ENCODE peak calls at places on chromosomes 12 and 14, in six cellular contexts. One of them, this sample, is unnamed.

GRCh38 chr14:104664107-104664506 is 25.3 kb upstream of the INF2 start:
- DNase-seq in gastrocnemius medialis: no peak
- DNase-seq in upper lobe of right lung: no peak
- DNase-seq in fibroblast of villous mesenchyme: no peak
- DNase-seq in CD8-positive, alpha-beta T cell: no peak
- DNase-seq in brain microvascular endothelial cell: no peak
- DNase-seq in this sample: no peak

GRCh38 chr12:58640314-58640713 is 280.0 kb downstream of the LRIG3 start:
- DNase-seq in gastrocnemius medialis: no peak
- DNase-seq in upper lobe of right lung: no peak
- DNase-seq in fibroblast of villous mesenchyme: peak
- DNase-seq in CD8-positive, alpha-beta T cell: no peak
- DNase-seq in brain microvascular endothelial cell: peak
- DNase-seq in this sample: no peak

GRCh38 chr12:18723752-18724151 is 14.1 kb downstream of the PLCZ1 start:
- DNase-seq in gastrocnemius medialis: no peak
- DNase-seq in upper lobe of right lung: no peak
- DNase-seq in fibroblast of villous mesenchyme: peak
- DNase-seq in CD8-positive, alpha-beta T cell: no peak
- DNase-seq in brain microvascular endothelial cell: peak
- DNase-seq in this sample: no peak

GRCh38 chr12:52779914-52780313 is 2.8 kb upstream of the KRT76 start:
- DNase-seq in gastrocnemius medialis: no peak
- DNase-seq in upper lobe of right lung: no peak
- DNase-seq in fibroblast of villous mesenchyme: no peak
- DNase-seq in CD8-positive, alpha-beta T cell: no peak
- DNase-seq in brain microvascular endothelial cell: no peak
- DNase-seq in this sample: no peak

GRCh38 chr12:91988076-91988475 is 157.6 kb downstream of the BTG1 start:
- DNase-seq in gastrocnemius medialis: no peak
- DNase-seq in upper lobe of right lung: no peak
- DNase-seq in fibroblast of villous mesenchyme: no peak
- DNase-seq in CD8-positive, alpha-beta T cell: no peak
- DNase-seq in brain microvascular endothelial cell: no peak
- DNase-seq in this sample: no peak

GRCh38 chr14:78997811-78998210 is 827.6 kb downstream of the NRXN3 start:
- DNase-seq in gastrocnemius medialis: no peak
- DNase-seq in upper lobe of right lung: no peak
- DNase-seq in fibroblast of villous mesenchyme: peak
- DNase-seq in CD8-positive, alpha-beta T cell: no peak
- DNase-seq in brain microvascular endothelial cell: peak
- DNase-seq in this sample: no peak

GRCh38 chr12:121905746-121906145 is 12.6 kb upstream of the CFAP251 start:
- DNase-seq in gastrocnemius medialis: no peak
- DNase-seq in upper lobe of right lung: no peak
- DNase-seq in fibroblast of villous mesenchyme: peak
- DNase-seq in CD8-positive, alpha-beta T cell: no peak
- DNase-seq in brain microvascular endothelial cell: no peak
- DNase-seq in this sample: no peak

GRCh38 chr14:68722186-68722585 is 70.7 kb downstream of the ZFP36L1 start:
- DNase-seq in gastrocnemius medialis: no peak
- DNase-seq in upper lobe of right lung: no peak
- DNase-seq in fibroblast of villous mesenchyme: peak
- DNase-seq in CD8-positive, alpha-beta T cell: no peak
- DNase-seq in brain microvascular endothelial cell: no peak
- DNase-seq in this sample: no peak

GRCh38 chr14:24086193-24086955 is 7.7 kb upstream of the PCK2 start:
- DNase-seq in gastrocnemius medialis: no peak
- DNase-seq in upper lobe of right lung: no peak
- DNase-seq in fibroblast of villous mesenchyme: no peak
- DNase-seq in CD8-positive, alpha-beta T cell: no peak
- DNase-seq in brain microvascular endothelial cell: no peak
- DNase-seq in this sample: no peak

GRCh38 chr14:104820669-104821228 is 19.8 kb downstream of the ZBTB42 start:
- DNase-seq in gastrocnemius medialis: no peak
- DNase-seq in upper lobe of right lung: peak
- DNase-seq in fibroblast of villous mesenchyme: peak
- DNase-seq in CD8-positive, alpha-beta T cell: no peak
- DNase-seq in brain microvascular endothelial cell: peak
- DNase-seq in this sample: peak

GRCh38 chr14:31265701-31266398 is 58.3 kb upstream of the HECTD1 start:
- DNase-seq in gastrocnemius medialis: no peak
- DNase-seq in upper lobe of right lung: no peak
- DNase-seq in fibroblast of villous mesenchyme: no peak
- DNase-seq in CD8-positive, alpha-beta T cell: no peak
- DNase-seq in brain microvascular endothelial cell: no peak
- DNase-seq in this sample: no peak

GRCh38 chr12:75087656-75088055 is 122.0 kb downstream of the KCNC2 start:
- DNase-seq in gastrocnemius medialis: no peak
- DNase-seq in upper lobe of right lung: no peak
- DNase-seq in fibroblast of villous mesenchyme: no peak
- DNase-seq in CD8-positive, alpha-beta T cell: no peak
- DNase-seq in brain microvascular endothelial cell: no peak
- DNase-seq in this sample: peak
- TF ChIP-seq CTCF in gastrocnemius medialis: no peak
- TF ChIP-seq CTCF in upper lobe of right lung: peak
- TF ChIP-seq CTCF in fibroblast of villous mesenchyme: no peak
- TF ChIP-seq CTCF in CD8-positive, alpha-beta T cell: no peak
- TF ChIP-seq CTCF in brain microvascular endothelial cell: peak
- TF ChIP-seq CTCF in this sample: no peak

DNA sequence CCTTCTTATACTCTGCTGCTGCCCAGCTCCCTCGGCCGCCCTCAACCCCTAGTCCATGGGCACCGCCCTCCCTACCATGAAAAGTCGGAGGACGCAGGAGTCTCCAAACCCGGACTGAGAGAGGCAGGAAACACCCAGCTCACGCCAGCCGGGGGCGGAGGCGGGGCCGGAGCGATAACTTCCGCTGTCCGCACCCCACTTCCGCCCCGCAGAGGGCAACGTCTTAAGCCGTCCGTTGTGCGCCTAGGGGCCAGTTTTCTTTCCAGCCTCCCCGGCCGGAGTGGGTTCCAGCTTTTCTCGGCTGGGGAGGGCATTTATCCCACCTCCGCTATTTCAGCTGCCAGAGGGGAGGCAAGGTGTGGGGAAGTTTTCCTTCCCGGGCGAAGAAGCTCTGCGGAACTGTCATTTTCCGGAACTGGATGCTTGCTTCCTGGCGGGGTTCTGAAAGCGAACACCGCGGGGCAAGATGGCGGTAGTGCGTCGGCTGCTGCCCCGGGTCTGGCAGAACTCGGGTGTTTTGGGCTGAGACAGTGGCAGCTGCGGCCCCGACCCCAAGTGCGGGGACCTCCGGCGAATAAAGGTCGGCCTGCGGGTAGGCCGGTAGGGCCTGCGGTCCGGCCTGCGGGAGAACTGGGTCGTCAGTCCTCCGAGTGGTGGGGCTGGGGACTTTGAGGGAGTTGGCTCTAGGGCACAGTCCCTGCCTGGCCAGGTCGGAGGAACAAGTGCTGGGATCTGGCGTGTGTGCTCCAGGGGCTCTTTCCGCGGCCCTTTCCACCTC is at the start of the genes KCTD10 and UBE3B:
- DNase-seq in gastrocnemius medialis: peak
- DNase-seq in upper lobe of right lung: peak
- DNase-seq in fibroblast of villous mesenchyme: peak
- DNase-seq in CD8-positive, alpha-beta T cell: peak
- DNase-seq in brain microvascular endothelial cell: peak
- DNase-seq in this sample: peak
- TF ChIP-seq CTCF in gastrocnemius medialis: peak
- TF ChIP-seq CTCF in upper lobe of right lung: no peak
- TF ChIP-seq CTCF in fibroblast of villous mesenchyme: peak
- TF ChIP-seq CTCF in CD8-positive, alpha-beta T cell: no peak
- TF ChIP-seq CTCF in brain microvascular endothelial cell: no peak
- TF ChIP-seq CTCF in this sample: no peak

DNA sequence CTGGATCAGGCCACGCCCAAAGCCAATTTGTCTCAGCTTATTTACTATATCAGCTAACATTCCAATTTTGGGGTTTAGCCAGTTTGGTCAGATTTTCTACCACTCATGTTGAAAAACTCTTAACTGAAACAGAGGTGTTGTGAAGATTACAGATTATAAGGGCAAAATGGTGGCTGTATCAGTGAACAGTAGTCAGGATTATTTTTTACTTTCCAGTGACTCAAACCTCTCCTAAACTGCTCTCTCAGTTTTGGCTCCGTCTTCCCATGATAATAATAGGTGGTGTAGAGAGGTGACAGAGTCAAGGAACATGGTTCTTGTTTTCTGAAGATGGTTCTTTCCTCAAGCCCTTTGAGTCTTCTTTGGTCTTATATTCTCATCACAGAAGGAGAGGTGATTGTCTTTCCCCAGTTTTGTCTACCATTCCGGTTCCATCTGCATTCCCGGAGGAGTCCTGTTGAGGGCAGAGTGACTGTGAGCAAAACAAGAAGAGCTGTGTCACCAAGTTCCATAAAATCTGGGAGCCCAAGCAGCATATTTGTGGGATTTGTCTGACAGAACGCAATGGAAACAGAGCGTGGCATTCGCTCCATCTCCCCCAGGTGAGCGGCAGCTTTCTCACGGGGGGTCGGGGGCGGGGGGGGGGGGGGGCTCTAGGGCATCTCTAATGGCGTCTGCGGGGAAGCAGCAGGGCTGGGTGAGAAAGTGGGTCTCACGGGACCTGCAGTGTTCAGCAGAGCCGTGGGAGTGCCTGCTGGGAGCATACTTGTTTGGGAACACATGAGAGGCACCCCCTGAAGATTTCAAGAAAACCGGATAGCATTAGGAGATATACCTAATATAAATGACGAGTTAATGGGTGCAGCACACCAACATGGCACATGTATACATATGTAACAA is 59.1 kb downstream of the TBC1D30 start:
- DNase-seq in gastrocnemius medialis: no peak
- DNase-seq in upper lobe of right lung: no peak
- DNase-seq in fibroblast of villous mesenchyme: no peak
- DNase-seq in CD8-positive, alpha-beta T cell: no peak
- DNase-seq in brain microvascular endothelial cell: no peak
- DNase-seq in this sample: no peak
- TF ChIP-seq CTCF in gastrocnemius medialis: no peak
- TF ChIP-seq CTCF in upper lobe of right lung: no peak
- TF ChIP-seq CTCF in fibroblast of villous mesenchyme: peak
- TF ChIP-seq CTCF in CD8-positive, alpha-beta T cell: no peak
- TF ChIP-seq CTCF in brain microvascular endothelial cell: peak
- TF ChIP-seq CTCF in this sample: no peak

GRCh38 chr12:88242161-88242925 is 100.2 kb downstream of the TMTC3 start:
- DNase-seq in gastrocnemius medialis: no peak
- DNase-seq in upper lobe of right lung: no peak
- DNase-seq in fibroblast of villous mesenchyme: peak
- DNase-seq in CD8-positive, alpha-beta T cell: no peak
- DNase-seq in brain microvascular endothelial cell: peak
- DNase-seq in this sample: no peak
- TF ChIP-seq CTCF in gastrocnemius medialis: no peak
- TF ChIP-seq CTCF in upper lobe of right lung: no peak
- TF ChIP-seq CTCF in fibroblast of villous mesenchyme: no peak
- TF ChIP-seq CTCF in CD8-positive, alpha-beta T cell: no peak
- TF ChIP-seq CTCF in brain microvascular endothelial cell: no peak
- TF ChIP-seq CTCF in this sample: no peak

This sample was measured in nephron progenitor cell.